ENCODE peak calls at places on chromosomes 12 and 14, in five cellular contexts. X is esophagus muscularis mucosa, E is tibial nerve, M is lower leg skin, B is GM12878. W is an unnamed sample.

GRCh38 chr12:5177096-5177495 is 133.4 kb downstream of the KCNA5 start:
- DNase-seq in X (no peak), E (no peak), M (no peak), B (no peak), W (no peak)

GRCh38 chr14:81268016-81268416 is 47.3 kb upstream of the GTF2A1 start:
- DNase-seq in X (peak), E (no peak), M (no peak), B (no peak), W (no peak)

GRCh38 chr12:99267038-99267437 is 380.5 kb upstream of the GARIN6 start:
- DNase-seq in X (no peak), E (no peak), M (no peak), B (no peak), W (no peak)

GRCh38 chr14:99296517-99296916 is 24.5 kb upstream of the BCL11B start:
- DNase-seq in X (no peak), E (no peak), M (no peak), B (no peak), W (no peak)

GRCh38 chr12:26523708-26524150 is 309.3 kb downstream of the ITPR2 start:
- DNase-seq in X (peak), E (peak), M (peak), B (no peak), W (peak)

GRCh38 chr14:50837271-50837670 is 6.3 kb upstream of the NIN start:
- DNase-seq in X (no peak), E (no peak), M (no peak), B (no peak), W (no peak)

GRCh38 chr12:15979096-15980091 is 68.3 kb downstream of the DERA start:
- DNase-seq in X (no peak), E (no peak), M (no peak), B (no peak), W (peak)

GRCh38 chr14:20750194-20750593 is 4.5 kb downstream of the EDDM3A start:
- DNase-seq in X (no peak), E (no peak), M (no peak), B (no peak), W (no peak)

GRCh38 chr14:95110178-95110577 is 47.2 kb downstream of the DICER1 start:
- DNase-seq in X (no peak), E (no peak), M (no peak), B (no peak), W (no peak)

GRCh38 chr14:23175823-23176222 is 7.6 kb downstream of the SLC7A8 start:
- DNase-seq in X (no peak), E (no peak), M (no peak), B (no peak), W (no peak)

GRCh38 chr14:22547948-22548750 is 40.9 kb downstream of the DAD1 start:
- DNase-seq in X (no peak), E (no peak), M (no peak), B (no peak), W (no peak)

GRCh38 chr12:64088431-64089349 is 133.4 kb downstream of the KICS2 start:
- DNase-seq in X (no peak), E (peak), M (peak), B (no peak), W (peak)

GRCh38 chr12:99810718-99811593 is 163.4 kb downstream of the GARIN6 start:
- DNase-seq in X (no peak), E (no peak), M (no peak), B (no peak), W (peak)

GRCh38 chr14:80047761-80048160 is 163.5 kb downstream of the DIO2 start:
- DNase-seq in X (no peak), E (no peak), M (no peak), B (no peak), W (no peak)

GRCh38 chr14:102993523-102993922 is 63.8 kb downstream of the CDC42BPB start:
- DNase-seq in X (no peak), E (no peak), M (no peak), B (no peak), W (no peak)

GRCh38 chr14:34179723-34180122 is 228.8 kb upstream of the EGLN3 start:
- DNase-seq in X (no peak), E (no peak), M (no peak), B (no peak), W (no peak)

GRCh38 chr12:67989184-67989965 is at the start of gene IFNG-AS1:
- DNase-seq in X (no peak), E (no peak), M (no peak), B (peak), W (no peak)

GRCh38 chr12:31222620-31223222 is 103.2 kb downstream of the SINHCAF start:
- DNase-seq in X (peak), E (no peak), M (no peak), B (no peak), W (no peak)

GRCh38 chr12:20527396-20528154 is 159.2 kb downstream of the PDE3A start:
- DNase-seq in X (no peak), E (no peak), M (no peak), B (no peak), W (no peak)

GRCh38 chr14:103551338-103551762 is 11.1 kb downstream of the BAG5 start:
- DNase-seq in X (no peak), E (no peak), M (peak), B (no peak), W (peak)

GRCh38 chr12:117857632-117858274 is 111.0 kb downstream of the KSR2 start:
- DNase-seq in X (no peak), E (peak), M (no peak), B (peak), W (peak)

GRCh38 chr14:63897706-63898105 is 44.9 kb downstream of the SYNE2 start:
- DNase-seq in X (no peak), E (no peak), M (no peak), B (no peak), W (no peak)

GRCh38 chr14:76919811-76920571 is 93.8 kb downstream of the LRRC74A start:
- DNase-seq in X (no peak), E (no peak), M (no peak), B (no peak), W (peak)

GRCh38 chr14:63388766-63389431 is 70.2 kb upstream of the GPHB5 start:
- DNase-seq in X (no peak), E (peak), M (peak), B (peak), W (peak)

GRCh38 chr12:66438601-66439000 is 136.3 kb downstream of the HELB start:
- DNase-seq in X (no peak), E (no peak), M (no peak), B (no peak), W (no peak)

GRCh38 chr12:130970165-130970907 is 16.6 kb downstream of the ADGRD1 start:
- DNase-seq in X (no peak), E (no peak), M (no peak), B (peak), W (no peak)

GRCh38 chr12:53292441-53292840 is 2.9 kb upstream of the PFDN5 start:
- DNase-seq in X (no peak), E (no peak), M (no peak), B (no peak), W (no peak)

GRCh38 chr12:57864382-57864781 is 17.9 kb upstream of the CTDSP2 start:
- DNase-seq in X (no peak), E (no peak), M (no peak), B (no peak), W (no peak)

GRCh38 chr12:105418232-105418631 is 87.7 kb downstream of the C12orf75 start:
- DNase-seq in X (no peak), E (no peak), M (no peak), B (no peak), W (no peak)

GRCh38 chr12:15842106-15842505 is 40.1 kb upstream of the STRAP start:
- DNase-seq in X (no peak), E (no peak), M (no peak), B (no peak), W (no peak)

DNA sequence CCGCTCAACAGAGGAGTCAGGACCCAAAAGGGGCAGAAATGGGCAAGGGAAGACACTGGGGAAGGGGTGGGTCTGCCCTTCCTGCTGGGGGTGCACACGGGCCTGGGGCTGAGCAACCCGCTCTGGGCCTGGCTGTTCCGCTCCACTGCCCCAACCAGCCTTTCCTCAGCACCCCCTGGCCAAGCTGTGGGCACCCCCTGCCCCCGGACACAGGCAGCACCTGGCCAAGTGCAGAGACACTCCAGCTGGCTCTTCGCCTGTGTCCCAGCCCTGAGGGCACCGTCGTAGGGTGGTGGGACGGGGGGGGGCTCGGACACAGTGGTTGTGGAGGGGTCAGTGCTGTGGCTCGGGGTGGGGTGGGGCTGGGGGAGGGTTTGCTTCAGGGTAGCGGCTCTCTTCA is 10.3 kb downstream of the PACS2 start:
- DNase-seq in X (no peak), E (no peak), M (no peak), B (no peak), W (no peak)
- TF ChIP-seq POLR2A in X (no peak), E (no peak), M (no peak), B (no peak), W (no peak)

DNA sequence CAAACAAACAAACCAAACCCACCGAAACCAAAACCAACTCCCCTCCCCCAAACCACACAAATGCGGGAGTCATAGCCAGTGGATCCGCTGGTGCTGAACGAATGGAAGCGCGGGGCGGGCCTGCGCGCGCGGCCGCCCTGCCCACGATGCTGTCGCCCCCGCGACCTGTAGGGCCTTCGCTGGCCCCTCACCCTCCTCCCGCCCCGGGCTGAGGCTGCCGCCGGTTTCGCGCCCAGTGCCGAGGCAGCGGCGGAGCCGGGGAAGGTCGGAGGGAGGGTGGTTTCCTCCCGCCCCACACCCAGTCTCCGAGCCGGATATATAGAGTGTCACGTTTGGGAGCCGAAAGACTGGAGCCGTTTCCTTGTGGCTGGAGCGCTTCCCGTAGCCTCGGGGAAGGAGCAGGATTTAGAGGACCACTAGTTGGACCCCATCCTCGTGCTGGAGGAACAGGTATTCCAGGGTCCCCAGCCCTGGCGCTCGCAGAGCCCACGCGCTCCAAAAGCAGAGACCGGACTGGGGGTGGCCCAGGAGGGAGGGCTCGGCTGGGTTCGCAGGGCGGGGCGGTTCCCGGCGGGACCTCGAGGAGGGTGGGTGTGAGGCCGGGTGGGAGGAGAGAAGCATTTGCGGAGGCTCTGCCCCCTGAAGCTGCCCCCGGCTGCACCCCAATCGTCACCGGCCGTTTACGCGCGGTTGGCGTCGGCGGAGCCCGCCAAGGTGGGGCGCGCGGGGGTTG is at the start of gene FAR2:
- DNase-seq in X (no peak), E (no peak), M (no peak), B (no peak), W (peak)
- TF ChIP-seq POLR2A in X (no peak), E (no peak), M (no peak), B (peak), W (no peak)

GRCh38 chr12:50221228-50222008 is 54.2 kb upstream of the CERS5 start:
- DNase-seq in X (no peak), E (peak), M (no peak), B (peak), W (no peak)

GRCh38 chr12:50220357-50221061 is 53.3 kb upstream of the CERS5 start:
- DNase-seq in X (no peak), E (peak), M (no peak), B (peak), W (no peak)

GRCh38 chr12:50219544-50219943 is 52.4 kb upstream of the CERS5 start:
- DNase-seq in X (no peak), E (no peak), M (no peak), B (no peak), W (no peak)

GRCh38 chr12:50224026-50224692 is 57.0 kb upstream of the CERS5 start:
- DNase-seq in X (no peak), E (no peak), M (no peak), B (no peak), W (peak)

DNA sequence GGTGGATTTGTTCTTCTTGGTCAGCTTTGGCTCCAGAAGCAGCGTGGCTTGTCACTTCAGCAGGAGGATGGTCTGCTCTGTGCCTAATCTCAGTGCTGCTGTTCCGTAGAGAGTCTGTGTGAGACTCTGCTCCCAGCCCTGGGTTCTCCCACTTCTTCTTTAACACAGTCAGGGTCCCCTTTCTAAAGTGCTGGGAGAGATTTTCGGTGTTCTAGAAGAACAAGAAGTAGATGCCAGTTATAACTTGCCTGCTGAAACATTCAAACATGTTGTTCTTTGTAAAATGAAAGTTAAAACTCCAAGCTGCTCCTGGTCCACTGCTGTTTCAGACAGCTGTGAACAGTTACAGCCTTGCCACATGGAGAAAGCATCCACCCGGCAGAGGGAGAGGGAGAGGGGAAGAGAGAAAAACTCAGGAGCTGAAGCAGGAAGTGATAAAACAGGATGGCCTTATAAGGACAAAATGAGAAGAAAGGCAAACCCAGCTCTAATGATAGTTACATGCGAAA is 55.2 kb upstream of the CERS5 start:
- DNase-seq in X (no peak), E (peak), M (peak), B (no peak), W (peak)
- TF ChIP-seq POLR2A in X (no peak), E (no peak), M (no peak), B (peak), W (peak)

GRCh38 chr14:35412281-35413057 is 7.9 kb upstream of the NFKBIA start:
- DNase-seq in X (no peak), E (no peak), M (no peak), B (no peak), W (no peak)

GRCh38 chr14:35414365-35414764 is 9.8 kb upstream of the NFKBIA start:
- DNase-seq in X (no peak), E (no peak), M (no peak), B (no peak), W (no peak)

GRCh38 chr14:35408026-35408425 is 3.5 kb upstream of the NFKBIA start:
- DNase-seq in X (no peak), E (no peak), M (no peak), B (no peak), W (no peak)

GRCh38 chr14:35409595-35409994 is 5.0 kb upstream of the NFKBIA start:
- DNase-seq in X (no peak), E (no peak), M (no peak), B (no peak), W (no peak)

GRCh38 chr14:35410858-35411257 is 6.3 kb upstream of the NFKBIA start:
- DNase-seq in X (no peak), E (no peak), M (no peak), B (no peak), W (no peak)
- TF ChIP-seq POLR2A in X (no peak), E (no peak), M (no peak), B (no peak), W (no peak)

DNA sequence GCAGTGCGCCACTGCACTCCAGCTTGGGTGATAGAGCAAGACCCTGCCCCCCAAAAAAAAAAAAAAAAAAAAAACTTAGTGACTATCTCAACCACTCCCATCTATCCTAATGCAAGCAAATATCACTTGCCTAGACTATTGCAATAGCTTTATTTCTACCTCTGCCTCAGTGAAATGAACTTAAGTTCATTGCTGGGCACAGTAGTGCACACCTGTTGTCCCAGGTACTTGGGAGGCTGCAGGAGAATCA is 4.3 kb downstream of the RPS29 start:
- DNase-seq in X (no peak), E (no peak), M (no peak), B (no peak), W (no peak)
- TF ChIP-seq POLR2A in X (no peak), E (no peak), M (no peak), B (peak), W (no peak)

GRCh38 chr12:65232490-65233077 is 45.9 kb upstream of the MSRB3 start:
- DNase-seq in X (no peak), E (no peak), M (no peak), B (no peak), W (no peak)

DNA sequence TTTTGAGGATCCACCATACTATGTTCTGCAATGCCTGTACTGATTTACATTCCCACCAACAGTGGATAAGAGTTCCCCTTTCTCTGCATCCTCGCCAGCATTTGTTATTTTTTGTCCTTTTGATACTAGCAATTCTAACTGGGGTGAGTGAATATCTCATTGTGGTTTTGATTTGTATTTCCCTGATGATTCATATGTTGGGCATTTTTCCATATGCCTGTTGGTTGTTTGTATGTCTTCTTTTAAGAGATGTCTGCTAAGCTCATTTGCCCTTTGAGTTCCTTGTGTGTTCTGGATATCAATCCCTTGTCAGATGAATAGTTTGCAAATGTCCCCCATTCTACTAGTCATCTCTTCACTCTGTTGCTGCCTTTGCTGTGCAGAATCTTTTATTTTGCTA is 49.0 kb upstream of the MSRB3 start:
- DNase-seq in X (no peak), E (no peak), M (no peak), B (no peak), W (no peak)
- TF ChIP-seq POLR2A in X (no peak), E (no peak), M (no peak), B (no peak), W (no peak)

GRCh38 chr12:21528953-21529352 is 2.9 kb downstream of the SPX start:
- DNase-seq in X (no peak), E (no peak), M (no peak), B (no peak), W (peak)

GRCh38 chr12:21526053-21526452 is at the start of gene SPX:
- DNase-seq in X (no peak), E (no peak), M (no peak), B (no peak), W (no peak)

GRCh38 chr12:21529456-21529855 is 3.4 kb downstream of the SPX start:
- DNase-seq in X (no peak), E (no peak), M (no peak), B (no peak), W (peak)

GRCh38 chr12:21526721-21527345 is 737 bp downstream of the SPX start:
- DNase-seq in X (no peak), E (no peak), M (no peak), B (no peak), W (peak)

DNA sequence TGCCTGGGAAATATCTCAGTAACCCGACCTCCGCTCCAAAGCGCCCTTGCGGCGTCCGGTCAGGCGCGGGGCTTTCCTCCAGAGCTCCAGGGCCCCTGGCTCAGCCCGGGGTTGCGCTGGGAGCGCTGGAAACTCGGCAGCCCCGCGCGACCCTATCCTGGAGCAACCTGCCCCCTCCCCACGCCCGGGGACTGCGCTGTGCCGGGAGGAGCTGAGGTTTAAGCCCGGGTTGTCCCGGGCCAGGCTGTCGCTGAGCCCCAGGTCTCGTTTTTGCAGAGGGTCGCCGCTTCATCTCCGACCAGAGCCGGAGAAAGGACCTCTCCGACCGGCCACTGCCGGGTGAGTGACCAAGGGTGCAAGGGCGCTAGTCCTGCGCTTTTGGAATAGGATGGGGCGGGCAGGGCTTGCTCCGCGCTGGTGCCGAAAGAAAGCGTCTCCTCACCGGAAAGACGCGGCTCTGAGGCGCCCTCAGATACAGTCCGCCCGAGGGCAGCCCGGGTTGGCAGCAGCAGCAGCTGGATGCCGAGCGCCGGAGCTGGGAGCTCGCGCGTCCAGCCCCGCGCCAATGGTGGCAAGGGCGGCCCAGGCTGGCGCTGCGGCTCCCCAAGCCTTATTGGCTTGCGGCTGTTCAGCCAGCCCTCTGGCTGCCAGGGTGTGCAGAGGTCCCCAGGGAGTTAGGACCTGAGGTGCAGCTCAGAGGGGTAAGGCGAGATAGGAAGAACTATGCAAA is 1.5 kb downstream of the SPX start:
- DNase-seq in X (no peak), E (no peak), M (no peak), B (peak), W (peak)
- TF ChIP-seq POLR2A in X (no peak), E (no peak), M (no peak), B (no peak), W (peak)

W was measured in body of pancreas.